ENCODE peak calls at places on chromosomes 3 and 15, in five cellular contexts. E, R, A, X and P are unnamed samples.

GRCh38 chr3:126852536-126852935 is 130.4 kb upstream of the PLXNA1 start:
- DNase-seq in E (no peak), X (no peak), R (no peak), A (no peak), P (no peak)

GRCh38 chr3:54691230-54691900 is 236.5 kb downstream of the LRTM1 start:
- DNase-seq in A (no peak), R (peak; percentile 65), E (no peak), X (no peak), P (no peak)

GRCh38 chr3:107669669-107670068 is 146.9 kb downstream of the BBX start:
- DNase-seq in E (no peak), A (no peak), X (no peak), R (no peak), P (no peak)

GRCh38 chr15:93610944-93611343 is 521.9 kb upstream of the RGMA start:
- DNase-seq in R (no peak), E (no peak), X (no peak), A (no peak), P (no peak)

GRCh38 chr3:126971891-126972351 is 11.0 kb upstream of the PLXNA1 start:
- DNase-seq in A (no peak), R (no peak), E (no peak), X (no peak), P (no peak)

GRCh38 chr3:58079773-58080172 is 71.6 kb downstream of the FLNB start:
- DNase-seq in R (peak; percentile 87), X (no peak), E (no peak), A (no peak), P (no peak)

GRCh38 chr3:50486219-50486888 is 17.1 kb downstream of the CACNA2D2 start:
- DNase-seq in R (no peak), A (no peak), X (no peak), E (no peak), P (no peak)

GRCh38 chr3:158058775-158059174 is 47.4 kb downstream of the SHOX2 start:
- DNase-seq in E (peak; percentile 88), R (no peak), A (peak; percentile 44), X (no peak), P (peak; percentile 94)

GRCh38 chr3:13561376-13561775 is 12.5 kb downstream of the FBLN2 start:
- DNase-seq in R (no peak), X (no peak), E (no peak), A (no peak), P (no peak)

GRCh38 chr3:152197451-152197850 is 71.3 kb upstream of the MBNL1 start:
- DNase-seq in R (no peak), A (no peak), X (peak; percentile 54), E (no peak), P (no peak)

GRCh38 chr3:152497457-152497856 is 228.7 kb downstream of the MBNL1 start:
- DNase-seq in X (no peak), A (no peak), R (no peak), E (no peak), P (no peak)

GRCh38 chr3:10354373-10355015 is 33.6 kb upstream of the SEC13 start:
- DNase-seq in E (no peak), A (no peak), X (no peak), R (no peak), P (no peak)

GRCh38 chr15:29133791-29134190 is 135.8 kb downstream of the NSMCE3 start:
- DNase-seq in X (no peak), E (no peak), A (no peak), R (no peak), P (no peak)

GRCh38 chr3:100562224-100562857 is 47.1 kb upstream of the ADGRG7 start:
- DNase-seq in R (no peak), E (no peak), A (no peak), X (no peak), P (no peak)

GRCh38 chr3:86973440-86973839 is 17.5 kb downstream of the VGLL3 start:
- DNase-seq in R (no peak), X (no peak), E (no peak), A (no peak), P (no peak)

GRCh38 chr15:33132722-33133345 is 61.7 kb downstream of the FMN1 start:
- DNase-seq in E (peak; percentile 47), R (no peak), A (peak; percentile 35), X (peak; percentile 52), P (peak; percentile 70)

GRCh38 chr3:161548301-161548700 is 51.7 kb downstream of the OTOL1 start:
- DNase-seq in A (no peak), E (peak; percentile 64), X (peak; percentile 7), R (no peak), P (no peak)